ENCODE peak calls at places on chromosomes 3 and 15, in nine cellular contexts. One of them, this sample, is unnamed.

GRCh38 chr3:123261666-123262065 is 59.9 kb downstream of the SEC22A start:
- DNase-seq in WERI-Rb-1: no peak
- DNase-seq in lung: no peak
- DNase-seq in tibial nerve: no peak
- DNase-seq in transverse colon: no peak
- DNase-seq in A549: no peak
- DNase-seq in upper lobe of right lung: no peak
- DNase-seq in heart right ventricle: no peak
- DNase-seq in breast epithelium: no peak
- DNase-seq in this sample: no peak

GRCh38 chr3:79604681-79605080 is 163.1 kb downstream of the ROBO1 start:
- DNase-seq in WERI-Rb-1: no peak
- DNase-seq in lung: no peak
- DNase-seq in tibial nerve: no peak
- DNase-seq in transverse colon: no peak
- DNase-seq in A549: no peak
- DNase-seq in upper lobe of right lung: no peak
- DNase-seq in heart right ventricle: no peak
- DNase-seq in breast epithelium: no peak
- DNase-seq in this sample: no peak

GRCh38 chr15:44633603-44634002 is 29.9 kb downstream of the SPG11 start:
- DNase-seq in WERI-Rb-1: no peak
- DNase-seq in lung: no peak
- DNase-seq in tibial nerve: no peak
- DNase-seq in transverse colon: no peak
- DNase-seq in A549: no peak
- DNase-seq in upper lobe of right lung: no peak
- DNase-seq in heart right ventricle: no peak
- DNase-seq in breast epithelium: no peak
- DNase-seq in this sample: no peak

GRCh38 chr3:146834917-146835316 is 229.8 kb upstream of the PLSCR5 start:
- DNase-seq in WERI-Rb-1: no peak
- DNase-seq in lung: no peak
- DNase-seq in tibial nerve: no peak
- DNase-seq in transverse colon: no peak
- DNase-seq in A549: no peak
- DNase-seq in upper lobe of right lung: no peak
- DNase-seq in heart right ventricle: no peak
- DNase-seq in breast epithelium: no peak
- DNase-seq in this sample: no peak

GRCh38 chr3:149625795-149626194 is 32.0 kb downstream of the WWTR1 start:
- DNase-seq in WERI-Rb-1: peak
- DNase-seq in lung: no peak
- DNase-seq in tibial nerve: no peak
- DNase-seq in transverse colon: no peak
- DNase-seq in A549: no peak
- DNase-seq in upper lobe of right lung: no peak
- DNase-seq in heart right ventricle: no peak
- DNase-seq in breast epithelium: no peak
- DNase-seq in this sample: no peak

GRCh38 chr3:168249048-168249538 is 153.4 kb upstream of the GOLIM4 start:
- DNase-seq in WERI-Rb-1: no peak
- DNase-seq in lung: no peak
- DNase-seq in tibial nerve: no peak
- DNase-seq in transverse colon: no peak
- DNase-seq in A549: peak
- DNase-seq in upper lobe of right lung: no peak
- DNase-seq in heart right ventricle: no peak
- DNase-seq in breast epithelium: no peak
- DNase-seq in this sample: no peak

GRCh38 chr3:48222616-48223513 is at the start of gene CAMP:
- DNase-seq in WERI-Rb-1: no peak
- DNase-seq in lung: peak
- DNase-seq in tibial nerve: peak
- DNase-seq in transverse colon: peak
- DNase-seq in A549: peak
- DNase-seq in upper lobe of right lung: peak
- DNase-seq in heart right ventricle: peak
- DNase-seq in breast epithelium: peak
- DNase-seq in this sample: no peak

GRCh38 chr3:187370051-187370450 is 1.9 kb downstream of the RTP4 start:
- DNase-seq in WERI-Rb-1: no peak
- DNase-seq in lung: no peak
- DNase-seq in tibial nerve: no peak
- DNase-seq in transverse colon: no peak
- DNase-seq in A549: no peak
- DNase-seq in upper lobe of right lung: no peak
- DNase-seq in heart right ventricle: no peak
- DNase-seq in breast epithelium: no peak
- DNase-seq in this sample: no peak

DNA sequence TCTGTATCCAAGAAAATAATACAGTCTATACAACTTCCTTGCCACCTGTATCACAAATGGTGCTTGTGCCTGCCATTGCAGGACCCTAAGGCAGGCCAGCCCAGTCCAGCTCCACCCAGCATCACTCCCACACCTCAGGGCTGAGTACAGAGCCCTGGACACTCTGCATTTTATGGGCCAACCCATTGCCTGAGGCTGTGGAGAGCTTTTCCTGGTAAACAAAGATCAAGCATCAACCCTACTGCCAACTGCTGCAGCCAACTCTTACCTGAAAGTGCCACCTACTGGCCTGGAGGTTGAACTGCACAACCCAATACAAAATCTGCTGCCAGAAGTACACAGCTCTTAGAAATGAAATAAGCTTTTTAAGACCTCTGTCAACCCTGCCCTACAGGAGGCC is 1082.2 kb downstream of the NAALADL2 start:
- DNase-seq in WERI-Rb-1: peak
- DNase-seq in lung: no peak
- DNase-seq in tibial nerve: no peak
- DNase-seq in transverse colon: no peak
- DNase-seq in A549: peak
- DNase-seq in upper lobe of right lung: no peak
- DNase-seq in heart right ventricle: no peak
- DNase-seq in breast epithelium: no peak
- DNase-seq in this sample: no peak
- TF ChIP-seq CTCF in WERI-Rb-1: peak
- TF ChIP-seq CTCF in lung: no peak
- TF ChIP-seq CTCF in tibial nerve: peak
- TF ChIP-seq CTCF in transverse colon: peak
- TF ChIP-seq CTCF in A549: no peak
- TF ChIP-seq CTCF in upper lobe of right lung: peak
- TF ChIP-seq CTCF in heart right ventricle: peak
- TF ChIP-seq CTCF in breast epithelium: no peak
- TF ChIP-seq CTCF in this sample: peak

DNA sequence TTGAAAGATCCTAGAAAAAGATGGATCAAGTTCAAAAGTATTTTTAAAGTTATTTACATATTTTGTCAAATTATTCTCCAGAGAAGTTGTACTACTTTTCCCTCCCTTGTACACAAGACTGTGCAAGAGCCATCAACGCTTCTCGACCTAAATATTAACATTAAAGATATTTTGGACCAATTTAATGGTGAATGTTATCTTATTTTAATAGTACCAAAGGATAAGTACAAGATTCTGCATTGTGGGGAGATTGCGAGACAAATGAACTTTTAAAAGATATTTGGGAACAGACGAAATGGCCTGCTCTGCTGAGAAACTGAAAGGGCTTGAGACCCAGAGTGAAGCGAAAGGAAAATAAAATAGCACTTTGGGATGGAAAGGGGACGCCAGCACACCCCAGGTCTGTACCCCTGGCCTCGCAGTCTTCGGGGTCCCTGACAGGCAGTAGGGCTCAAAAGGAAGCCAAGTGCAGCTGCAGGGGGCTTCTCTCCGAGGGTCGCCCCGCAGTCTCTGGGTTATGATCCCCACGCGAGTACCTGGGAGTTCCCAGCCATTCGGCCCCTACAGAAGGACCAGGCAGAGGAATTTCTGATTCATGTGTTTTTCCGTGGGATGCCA is 97.5 kb upstream of the VGLL3 start:
- DNase-seq in WERI-Rb-1: no peak
- DNase-seq in lung: no peak
- DNase-seq in tibial nerve: no peak
- DNase-seq in transverse colon: no peak
- DNase-seq in A549: no peak
- DNase-seq in upper lobe of right lung: no peak
- DNase-seq in heart right ventricle: no peak
- DNase-seq in breast epithelium: no peak
- DNase-seq in this sample: no peak
- H3K4me3 ChIP-seq in WERI-Rb-1: peak
- H3K4me3 ChIP-seq in lung: peak
- H3K4me3 ChIP-seq in tibial nerve: peak
- H3K4me3 ChIP-seq in transverse colon: peak
- H3K4me3 ChIP-seq in A549: peak
- H3K4me3 ChIP-seq in upper lobe of right lung: peak
- H3K4me3 ChIP-seq in heart right ventricle: peak
- H3K4me3 ChIP-seq in breast epithelium: peak
- H3K4me3 ChIP-seq in this sample: peak

GRCh38 chr15:42593143-42593542 is 17.7 kb downstream of the STARD9 start:
- DNase-seq in WERI-Rb-1: no peak
- DNase-seq in lung: no peak
- DNase-seq in tibial nerve: peak
- DNase-seq in transverse colon: peak
- DNase-seq in A549: no peak
- DNase-seq in upper lobe of right lung: no peak
- DNase-seq in heart right ventricle: peak
- DNase-seq in breast epithelium: no peak
- DNase-seq in this sample: no peak

GRCh38 chr15:42590619-42591237 is 15.3 kb downstream of the STARD9 start:
- DNase-seq in WERI-Rb-1: no peak
- DNase-seq in lung: no peak
- DNase-seq in tibial nerve: no peak
- DNase-seq in transverse colon: no peak
- DNase-seq in A549: no peak
- DNase-seq in upper lobe of right lung: no peak
- DNase-seq in heart right ventricle: no peak
- DNase-seq in breast epithelium: no peak
- DNase-seq in this sample: no peak

GRCh38 chr15:42595641-42596240 is 20.3 kb downstream of the STARD9 start:
- DNase-seq in WERI-Rb-1: no peak
- DNase-seq in lung: no peak
- DNase-seq in tibial nerve: no peak
- DNase-seq in transverse colon: no peak
- DNase-seq in A549: no peak
- DNase-seq in upper lobe of right lung: no peak
- DNase-seq in heart right ventricle: no peak
- DNase-seq in breast epithelium: no peak
- DNase-seq in this sample: peak

DNA sequence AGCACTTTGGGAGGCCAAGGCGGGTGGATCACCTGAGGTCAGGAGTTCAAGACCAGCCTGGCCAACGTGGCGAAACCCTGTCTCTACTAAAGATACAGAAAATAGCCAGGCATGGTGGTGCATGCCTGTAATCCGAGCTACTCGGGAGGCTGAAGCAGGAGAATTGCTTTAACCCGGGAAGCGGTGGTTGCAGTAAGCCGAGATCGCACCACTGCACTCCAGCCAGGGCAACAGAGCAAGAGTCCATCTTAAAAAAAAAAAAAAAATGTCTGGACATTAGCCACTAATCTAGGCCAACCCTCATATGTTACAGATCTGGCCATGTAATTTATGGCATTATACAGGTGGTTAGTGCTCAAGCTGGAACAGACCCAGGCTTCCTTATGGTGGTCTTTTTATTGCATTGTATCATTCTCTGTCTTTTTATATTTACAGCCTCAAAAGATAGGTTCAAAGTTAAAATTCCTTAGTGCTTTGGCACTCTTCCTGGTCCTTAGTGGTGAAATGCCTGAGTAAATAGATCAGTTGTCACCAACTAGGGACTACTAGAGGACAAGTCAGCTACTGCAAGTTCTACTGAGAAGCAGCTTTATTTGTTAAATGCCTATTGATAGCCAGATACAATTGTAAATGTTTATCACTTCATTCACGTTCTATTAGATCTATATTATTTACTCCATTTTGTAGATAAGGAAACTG is 16.0 kb downstream of the STARD9 start:
- DNase-seq in WERI-Rb-1: no peak
- DNase-seq in lung: no peak
- DNase-seq in tibial nerve: no peak
- DNase-seq in transverse colon: no peak
- DNase-seq in A549: peak
- DNase-seq in upper lobe of right lung: no peak
- DNase-seq in heart right ventricle: no peak
- DNase-seq in breast epithelium: no peak
- DNase-seq in this sample: no peak
- H3K27ac ChIP-seq in WERI-Rb-1: no peak
- H3K27ac ChIP-seq in lung: no peak
- H3K27ac ChIP-seq in tibial nerve: peak
- H3K27ac ChIP-seq in transverse colon: peak
- H3K27ac ChIP-seq in A549: no peak
- H3K27ac ChIP-seq in upper lobe of right lung: no peak
- H3K27ac ChIP-seq in heart right ventricle: no peak
- H3K27ac ChIP-seq in breast epithelium: no peak
- H3K27ac ChIP-seq in this sample: no peak

GRCh38 chr15:39921274-39921638 is 1.2 kb upstream of the GPR176 start:
- DNase-seq in WERI-Rb-1: no peak
- DNase-seq in lung: no peak
- DNase-seq in tibial nerve: no peak
- DNase-seq in transverse colon: no peak
- DNase-seq in A549: no peak
- DNase-seq in upper lobe of right lung: no peak
- DNase-seq in heart right ventricle: no peak
- DNase-seq in breast epithelium: no peak
- DNase-seq in this sample: no peak

GRCh38 chr15:39922450-39923092 is 2.5 kb upstream of the GPR176 start:
- DNase-seq in WERI-Rb-1: no peak
- DNase-seq in lung: no peak
- DNase-seq in tibial nerve: no peak
- DNase-seq in transverse colon: no peak
- DNase-seq in A549: no peak
- DNase-seq in upper lobe of right lung: no peak
- DNase-seq in heart right ventricle: no peak
- DNase-seq in breast epithelium: no peak
- DNase-seq in this sample: no peak

GRCh38 chr15:39926526-39926925 is 6.5 kb upstream of the GPR176 start:
- DNase-seq in WERI-Rb-1: no peak
- DNase-seq in lung: no peak
- DNase-seq in tibial nerve: no peak
- DNase-seq in transverse colon: no peak
- DNase-seq in A549: no peak
- DNase-seq in upper lobe of right lung: no peak
- DNase-seq in heart right ventricle: no peak
- DNase-seq in breast epithelium: no peak
- DNase-seq in this sample: no peak

GRCh38 chr15:39924437-39924836 is 4.4 kb upstream of the GPR176 start:
- DNase-seq in WERI-Rb-1: no peak
- DNase-seq in lung: no peak
- DNase-seq in tibial nerve: no peak
- DNase-seq in transverse colon: no peak
- DNase-seq in A549: no peak
- DNase-seq in upper lobe of right lung: no peak
- DNase-seq in heart right ventricle: no peak
- DNase-seq in breast epithelium: no peak
- DNase-seq in this sample: no peak

DNA sequence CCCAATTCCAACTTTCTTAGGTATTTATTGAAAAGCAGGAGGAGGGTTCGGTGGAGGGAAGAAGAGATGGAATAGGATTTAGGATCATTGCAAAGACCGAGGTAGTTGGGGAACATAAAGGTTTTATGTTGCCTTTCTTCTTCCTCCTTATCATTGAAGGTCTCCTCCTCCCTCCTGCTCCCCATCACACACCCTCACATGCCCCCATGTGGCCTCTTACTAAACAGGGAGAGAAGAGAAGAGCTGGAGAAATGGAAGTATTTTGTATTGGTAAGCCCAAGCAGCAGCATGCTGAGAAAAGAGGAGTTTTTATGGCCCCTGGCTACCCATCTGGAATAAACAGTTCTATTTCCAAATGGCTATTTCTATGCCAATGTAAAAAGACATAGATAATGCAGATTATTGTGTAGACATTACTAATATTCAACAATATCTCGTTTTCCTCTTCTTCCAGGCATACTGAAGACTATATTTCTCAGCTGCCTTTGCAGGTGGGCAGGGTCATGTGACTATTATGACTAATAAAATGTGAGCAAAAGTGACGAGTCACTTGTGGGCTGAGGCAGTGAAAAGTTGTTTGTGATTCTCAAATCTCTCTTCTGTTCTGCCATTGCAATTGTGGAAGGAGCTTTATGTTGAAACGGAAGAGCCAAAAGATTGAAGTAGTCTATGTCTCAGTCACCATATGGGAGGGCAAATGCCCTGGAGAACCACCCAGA is 5.2 kb upstream of the GPR176 start:
- DNase-seq in WERI-Rb-1: no peak
- DNase-seq in lung: no peak
- DNase-seq in tibial nerve: no peak
- DNase-seq in transverse colon: no peak
- DNase-seq in A549: no peak
- DNase-seq in upper lobe of right lung: no peak
- DNase-seq in heart right ventricle: no peak
- DNase-seq in breast epithelium: no peak
- DNase-seq in this sample: no peak
- TF ChIP-seq CTCF in WERI-Rb-1: no peak
- TF ChIP-seq CTCF in lung: no peak
- TF ChIP-seq CTCF in tibial nerve: no peak
- TF ChIP-seq CTCF in transverse colon: no peak
- TF ChIP-seq CTCF in A549: no peak
- TF ChIP-seq CTCF in upper lobe of right lung: no peak
- TF ChIP-seq CTCF in heart right ventricle: no peak
- TF ChIP-seq CTCF in breast epithelium: no peak
- TF ChIP-seq CTCF in this sample: no peak

This sample was measured in dorsolateral prefrontal cortex.